ENCODE peak calls at places on chromosome 6, in eight cellular contexts. One of them, this sample, is unnamed. For H3K4me1, the result is how much of the 10 kb centered on the place peaks cover.

GRCh38 chr6:112639436-112639835 is 292.3 kb downstream of the RFPL4B start:
- DNase-seq in foreskin keratinocyte: peak
- DNase-seq in right cardiac atrium: no peak
- DNase-seq in heart left ventricle: no peak
- DNase-seq in CD8-positive, alpha-beta memory T cell: no peak
- DNase-seq in mammary epithelial cell: no peak
- DNase-seq in colonic mucosa: no peak
- DNase-seq in sigmoid colon: no peak
- DNase-seq in this sample: peak

GRCh38 chr6:16243055-16243454 is 4.7 kb downstream of the GMPR start:
- DNase-seq in heart left ventricle: peak
- DNase-seq in mammary epithelial cell: peak
- DNase-seq in colonic mucosa: no peak
- DNase-seq in sigmoid colon: no peak
- DNase-seq in right cardiac atrium: no peak
- DNase-seq in foreskin keratinocyte: peak
- DNase-seq in CD8-positive, alpha-beta memory T cell: no peak
- DNase-seq in this sample: no peak

GRCh38 chr6:133837801-133838349 is 51.0 kb upstream of the TCF21 start:
- DNase-seq in sigmoid colon: no peak
- DNase-seq in foreskin keratinocyte: peak
- DNase-seq in mammary epithelial cell: peak
- DNase-seq in right cardiac atrium: peak
- DNase-seq in heart left ventricle: no peak
- DNase-seq in CD8-positive, alpha-beta memory T cell: peak
- DNase-seq in colonic mucosa: peak
- DNase-seq in this sample: peak

GRCh38 chr6:74731204-74731603 is 474.6 kb downstream of the COL12A1 start:
- DNase-seq in mammary epithelial cell: peak
- DNase-seq in CD8-positive, alpha-beta memory T cell: no peak
- DNase-seq in heart left ventricle: no peak
- DNase-seq in colonic mucosa: no peak
- DNase-seq in foreskin keratinocyte: no peak
- DNase-seq in sigmoid colon: no peak
- DNase-seq in right cardiac atrium: no peak
- DNase-seq in this sample: no peak

GRCh38 chr6:3022765-3023662 is 23.3 kb downstream of the NQO2 start:
- DNase-seq in right cardiac atrium: peak
- DNase-seq in heart left ventricle: peak
- DNase-seq in foreskin keratinocyte: no peak
- DNase-seq in sigmoid colon: no peak
- DNase-seq in colonic mucosa: peak
- DNase-seq in mammary epithelial cell: peak
- DNase-seq in CD8-positive, alpha-beta memory T cell: peak
- DNase-seq in this sample: peak

GRCh38 chr6:22737331-22737730 is 168.0 kb downstream of the HDGFL1 start:
- DNase-seq in mammary epithelial cell: peak
- DNase-seq in CD8-positive, alpha-beta memory T cell: no peak
- DNase-seq in sigmoid colon: peak
- DNase-seq in foreskin keratinocyte: peak
- DNase-seq in colonic mucosa: peak
- DNase-seq in heart left ventricle: peak
- DNase-seq in right cardiac atrium: peak
- DNase-seq in this sample: peak

GRCh38 chr6:89351632-89352328 is 742 bp downstream of the UBE2J1 start:
- DNase-seq in CD8-positive, alpha-beta memory T cell: no peak
- DNase-seq in foreskin keratinocyte: peak
- DNase-seq in sigmoid colon: no peak
- DNase-seq in heart left ventricle: no peak
- DNase-seq in colonic mucosa: no peak
- DNase-seq in mammary epithelial cell: no peak
- DNase-seq in right cardiac atrium: no peak
- DNase-seq in this sample: peak

GRCh38 chr6:151681426-151682059 is 125.9 kb upstream of the ESR1 start:
- DNase-seq in mammary epithelial cell: no peak
- DNase-seq in sigmoid colon: no peak
- DNase-seq in right cardiac atrium: no peak
- DNase-seq in heart left ventricle: peak
- DNase-seq in colonic mucosa: no peak
- DNase-seq in CD8-positive, alpha-beta memory T cell: no peak
- DNase-seq in foreskin keratinocyte: no peak
- DNase-seq in this sample: no peak

GRCh38 chr6:158011478-158011920 is 29.8 kb downstream of the SYNJ2 start:
- DNase-seq in heart left ventricle: no peak
- DNase-seq in CD8-positive, alpha-beta memory T cell: no peak
- DNase-seq in mammary epithelial cell: peak
- DNase-seq in colonic mucosa: no peak
- DNase-seq in right cardiac atrium: no peak
- DNase-seq in foreskin keratinocyte: no peak
- DNase-seq in sigmoid colon: no peak
- DNase-seq in this sample: no peak

GRCh38 chr6:104750449-104750848 is 109.3 kb downstream of the HACE1 start:
- DNase-seq in foreskin keratinocyte: no peak
- DNase-seq in colonic mucosa: no peak
- DNase-seq in heart left ventricle: no peak
- DNase-seq in right cardiac atrium: no peak
- DNase-seq in sigmoid colon: no peak
- DNase-seq in mammary epithelial cell: no peak
- DNase-seq in CD8-positive, alpha-beta memory T cell: no peak
- DNase-seq in this sample: no peak

GRCh38 chr6:27630727-27631613 is 158.1 kb upstream of the ZNF184 start:
- DNase-seq in colonic mucosa: peak
- DNase-seq in heart left ventricle: no peak
- DNase-seq in right cardiac atrium: peak
- DNase-seq in foreskin keratinocyte: peak
- DNase-seq in mammary epithelial cell: peak
- DNase-seq in CD8-positive, alpha-beta memory T cell: no peak
- DNase-seq in sigmoid colon: no peak
- DNase-seq in this sample: peak

GRCh38 chr6:42250509-42250908 is 32.8 kb upstream of the MRPS10 start:
- DNase-seq in heart left ventricle: no peak
- DNase-seq in right cardiac atrium: no peak
- DNase-seq in CD8-positive, alpha-beta memory T cell: no peak
- DNase-seq in sigmoid colon: no peak
- DNase-seq in mammary epithelial cell: no peak
- DNase-seq in foreskin keratinocyte: no peak
- DNase-seq in colonic mucosa: no peak
- DNase-seq in this sample: no peak

GRCh38 chr6:125491860-125492617 is 190.3 kb upstream of the HDDC2 start:
- DNase-seq in heart left ventricle: no peak
- DNase-seq in colonic mucosa: no peak
- DNase-seq in foreskin keratinocyte: no peak
- DNase-seq in mammary epithelial cell: no peak
- DNase-seq in CD8-positive, alpha-beta memory T cell: no peak
- DNase-seq in right cardiac atrium: no peak
- DNase-seq in sigmoid colon: no peak
- DNase-seq in this sample: no peak

GRCh38 chr6:159819098-159819497 is 19.0 kb downstream of the PNLDC1 start:
- DNase-seq in heart left ventricle: no peak
- DNase-seq in sigmoid colon: no peak
- DNase-seq in foreskin keratinocyte: no peak
- DNase-seq in CD8-positive, alpha-beta memory T cell: no peak
- DNase-seq in right cardiac atrium: no peak
- DNase-seq in mammary epithelial cell: no peak
- DNase-seq in colonic mucosa: no peak
- DNase-seq in this sample: no peak

GRCh38 chr6:152160346-152160745 is 352.9 kb downstream of the ESR1 start:
- DNase-seq in sigmoid colon: no peak
- DNase-seq in colonic mucosa: no peak
- DNase-seq in right cardiac atrium: no peak
- DNase-seq in heart left ventricle: no peak
- DNase-seq in mammary epithelial cell: peak
- DNase-seq in CD8-positive, alpha-beta memory T cell: no peak
- DNase-seq in foreskin keratinocyte: peak
- DNase-seq in this sample: no peak

GRCh38 chr6:111712398-111712797 is 106.7 kb upstream of the TRAF3IP2 start:
- DNase-seq in CD8-positive, alpha-beta memory T cell: no peak
- DNase-seq in mammary epithelial cell: peak
- DNase-seq in right cardiac atrium: no peak
- DNase-seq in foreskin keratinocyte: peak
- DNase-seq in colonic mucosa: no peak
- DNase-seq in sigmoid colon: no peak
- DNase-seq in heart left ventricle: no peak
- DNase-seq in this sample: no peak

GRCh38 chr6:28816909-28817807 is 106.6 kb downstream of the TRIM27 start:
- DNase-seq in foreskin keratinocyte: peak
- DNase-seq in right cardiac atrium: no peak
- DNase-seq in CD8-positive, alpha-beta memory T cell: no peak
- DNase-seq in heart left ventricle: no peak
- DNase-seq in mammary epithelial cell: peak
- DNase-seq in sigmoid colon: no peak
- DNase-seq in colonic mucosa: peak
- DNase-seq in this sample: peak

GRCh38 chr6:42988486-42989020 is 4.2 kb downstream of the PPP2R5D start:
- DNase-seq in mammary epithelial cell: no peak
- DNase-seq in CD8-positive, alpha-beta memory T cell: no peak
- DNase-seq in foreskin keratinocyte: no peak
- DNase-seq in heart left ventricle: no peak
- DNase-seq in sigmoid colon: no peak
- DNase-seq in colonic mucosa: no peak
- DNase-seq in right cardiac atrium: no peak
- DNase-seq in this sample: no peak

GRCh38 chr6:24640166-24640565 is 5.8 kb downstream of the KIAA0319 start:
- DNase-seq in sigmoid colon: no peak
- DNase-seq in right cardiac atrium: no peak
- DNase-seq in foreskin keratinocyte: no peak
- DNase-seq in CD8-positive, alpha-beta memory T cell: no peak
- DNase-seq in mammary epithelial cell: no peak
- DNase-seq in colonic mucosa: no peak
- DNase-seq in heart left ventricle: no peak
- DNase-seq in this sample: no peak

GRCh38 chr6:150928882-150929281 is 63.4 kb downstream of the MTHFD1L start:
- DNase-seq in colonic mucosa: no peak
- DNase-seq in heart left ventricle: no peak
- DNase-seq in right cardiac atrium: no peak
- DNase-seq in sigmoid colon: no peak
- DNase-seq in foreskin keratinocyte: no peak
- DNase-seq in CD8-positive, alpha-beta memory T cell: no peak
- DNase-seq in mammary epithelial cell: no peak
- DNase-seq in this sample: peak

DNA sequence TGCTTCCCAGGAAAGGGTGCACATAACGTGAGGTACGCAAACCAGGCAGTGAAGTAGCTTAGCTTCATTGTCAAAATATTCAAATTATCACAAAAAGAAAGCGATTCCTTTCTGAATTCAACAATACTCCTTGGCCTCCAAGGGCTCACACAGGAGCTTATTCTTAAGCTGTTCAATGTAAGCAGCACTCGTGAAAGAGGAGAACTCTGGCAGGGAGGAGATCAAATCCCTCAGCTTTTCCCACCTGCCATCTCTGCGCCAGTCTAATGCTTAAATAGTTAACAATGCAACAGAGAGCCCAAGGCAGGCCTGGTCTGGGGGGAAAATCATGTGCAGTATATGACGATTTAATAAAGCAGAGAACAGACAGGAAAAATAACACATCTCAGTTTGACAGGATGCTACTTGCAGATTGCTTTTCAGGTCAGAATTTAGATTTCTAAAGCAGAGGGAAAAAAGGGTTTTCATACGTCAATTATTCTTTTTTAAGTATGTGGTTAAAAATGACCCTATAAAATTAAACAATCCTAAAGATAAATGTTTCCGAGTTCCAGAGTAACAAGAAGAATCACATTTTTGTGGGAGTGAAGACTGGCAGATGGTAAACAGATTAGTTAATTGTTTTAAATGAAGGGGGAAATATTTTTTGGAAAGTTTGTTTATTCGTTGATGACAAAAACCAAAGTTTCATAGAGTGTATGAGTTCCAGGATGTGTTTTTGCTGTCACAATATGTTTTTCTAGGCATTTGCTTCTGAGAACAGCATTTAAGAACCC is 46.0 kb downstream of the PLAGL1 start:
- DNase-seq in sigmoid colon: no peak
- DNase-seq in CD8-positive, alpha-beta memory T cell: no peak
- DNase-seq in mammary epithelial cell: no peak
- DNase-seq in heart left ventricle: no peak
- DNase-seq in colonic mucosa: no peak
- DNase-seq in right cardiac atrium: no peak
- DNase-seq in foreskin keratinocyte: no peak
- DNase-seq in this sample: no peak
- H3K4me1 ChIP-seq in sigmoid colon: under half
- H3K4me1 ChIP-seq in CD8-positive, alpha-beta memory T cell: under half
- H3K4me1 ChIP-seq in mammary epithelial cell: under half
- H3K4me1 ChIP-seq in heart left ventricle: under half
- H3K4me1 ChIP-seq in colonic mucosa: under half
- H3K4me1 ChIP-seq in right cardiac atrium: under half
- H3K4me1 ChIP-seq in foreskin keratinocyte: under half
- H3K4me1 ChIP-seq in this sample: under half

DNA sequence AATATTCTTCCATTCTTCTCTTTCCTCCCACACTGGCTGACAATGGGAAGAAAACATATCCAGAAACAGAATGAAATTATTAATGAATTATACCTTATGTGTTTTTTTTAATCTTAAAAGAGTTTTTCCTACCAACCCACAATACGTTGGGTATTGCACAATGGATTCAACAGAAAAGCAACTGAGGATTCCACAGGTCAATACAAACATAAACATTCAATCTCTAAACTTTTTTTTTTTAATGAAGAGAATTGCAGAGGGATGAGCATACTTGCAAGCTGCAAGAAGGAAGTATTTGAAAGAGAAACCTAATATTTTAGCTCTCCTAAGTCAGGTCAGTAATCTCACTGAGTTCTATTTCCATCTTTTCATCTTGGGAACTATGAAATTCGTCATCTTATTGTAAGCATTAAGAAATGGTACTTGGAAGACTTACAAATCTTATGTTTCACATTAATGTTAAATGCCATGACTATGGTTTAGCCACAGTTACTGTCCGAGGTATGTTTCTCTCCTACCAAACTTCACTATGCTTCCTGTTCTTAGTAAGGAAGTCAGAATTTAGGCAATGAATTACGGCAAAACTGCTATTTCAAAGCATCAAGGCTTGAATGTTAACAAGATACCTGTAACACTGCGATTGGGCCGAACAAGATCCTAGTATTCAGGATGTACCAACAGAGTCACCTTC is 100.8 kb downstream of the HIVEP2 start:
- DNase-seq in right cardiac atrium: no peak
- DNase-seq in CD8-positive, alpha-beta memory T cell: no peak
- DNase-seq in colonic mucosa: no peak
- DNase-seq in heart left ventricle: no peak
- DNase-seq in sigmoid colon: no peak
- DNase-seq in foreskin keratinocyte: no peak
- DNase-seq in mammary epithelial cell: no peak
- DNase-seq in this sample: no peak
- H3K4me1 ChIP-seq in right cardiac atrium: under half
- H3K4me1 ChIP-seq in CD8-positive, alpha-beta memory T cell: half or more
- H3K4me1 ChIP-seq in colonic mucosa: under half
- H3K4me1 ChIP-seq in heart left ventricle: under half
- H3K4me1 ChIP-seq in sigmoid colon: half or more
- H3K4me1 ChIP-seq in foreskin keratinocyte: half or more
- H3K4me1 ChIP-seq in mammary epithelial cell: half or more
- H3K4me1 ChIP-seq in this sample: under half

GRCh38 chr6:129749749-129750120 is 39.8 kb upstream of the ARHGAP18 start:
- DNase-seq in foreskin keratinocyte: peak
- DNase-seq in mammary epithelial cell: peak
- DNase-seq in CD8-positive, alpha-beta memory T cell: no peak
- DNase-seq in sigmoid colon: no peak
- DNase-seq in right cardiac atrium: no peak
- DNase-seq in colonic mucosa: no peak
- DNase-seq in heart left ventricle: no peak
- DNase-seq in this sample: peak
- H3K4me1 ChIP-seq in foreskin keratinocyte: under half
- H3K4me1 ChIP-seq in mammary epithelial cell: under half
- H3K4me1 ChIP-seq in CD8-positive, alpha-beta memory T cell: under half
- H3K4me1 ChIP-seq in sigmoid colon: under half
- H3K4me1 ChIP-seq in right cardiac atrium: under half
- H3K4me1 ChIP-seq in colonic mucosa: under half
- H3K4me1 ChIP-seq in heart left ventricle: under half
- H3K4me1 ChIP-seq in this sample: half or more

GRCh38 chr6:107977283-107977682 is 19.3 kb upstream of the SEC63 start:
- DNase-seq in sigmoid colon: no peak
- DNase-seq in heart left ventricle: no peak
- DNase-seq in CD8-positive, alpha-beta memory T cell: no peak
- DNase-seq in mammary epithelial cell: peak
- DNase-seq in colonic mucosa: no peak
- DNase-seq in foreskin keratinocyte: no peak
- DNase-seq in right cardiac atrium: no peak
- DNase-seq in this sample: peak
- H3K4me1 ChIP-seq in sigmoid colon: under half
- H3K4me1 ChIP-seq in heart left ventricle: under half
- H3K4me1 ChIP-seq in CD8-positive, alpha-beta memory T cell: under half
- H3K4me1 ChIP-seq in mammary epithelial cell: under half
- H3K4me1 ChIP-seq in colonic mucosa: under half
- H3K4me1 ChIP-seq in foreskin keratinocyte: under half
- H3K4me1 ChIP-seq in right cardiac atrium: under half
- H3K4me1 ChIP-seq in this sample: under half